ENCODE peak calls at places on chromosomes 2 and 18, in four cellular contexts. L is AG09309, D is sigmoid colon, P is mucosa of descending colon. T is an unnamed sample.

GRCh38 chr2:99169534-99169933 is 11.3 kb downstream of the MITD1 start:
- DNase-seq in L (no peak), D (no peak), P (no peak), T (no peak)

GRCh38 chr2:217650716-217651360 is 352.0 kb downstream of the TNS1 start:
- DNase-seq in P (no peak), L (peak; percentile 48), D (no peak), T (peak; percentile 11)

GRCh38 chr2:138716183-138716582 is 64.0 kb downstream of the NXPH2 start:
- DNase-seq in P (no peak), D (no peak), L (no peak), T (no peak)

GRCh38 chr2:159124441-159124911 is 156.0 kb downstream of the TANC1 start:
- DNase-seq in P (no peak), L (peak; percentile 82), D (no peak), T (peak; percentile 78)

GRCh38 chr2:203934006-203934632 is 2.4 kb upstream of the ICOS start:
- DNase-seq in P (no peak), L (no peak), D (no peak), T (no peak)

GRCh38 chr2:27736031-27736889 is 35.3 kb upstream of the MRPL33 start:
- DNase-seq in D (no peak), L (no peak), P (no peak), T (no peak)

GRCh38 chr18:6744816-6745455 is 15.4 kb downstream of the ARHGAP28 start:
- DNase-seq in P (no peak), D (no peak), L (no peak), T (no peak)

GRCh38 chr18:7516505-7517117 is 50.5 kb upstream of the PTPRM start:
- DNase-seq in D (no peak), P (no peak), L (no peak), T (no peak)

GRCh38 chr2:238928520-238929241 is 80.8 kb downstream of the TWIST2 start:
- DNase-seq in D (peak; percentile 72), P (no peak), L (no peak), T (no peak)

GRCh38 chr2:172102159-172102857 is 392 bp downstream of the DLX2 start:
- DNase-seq in D (peak; percentile 69), L (no peak), P (peak; percentile 50), T (no peak)

GRCh38 chr18:13254971-13255927 is 36.7 kb downstream of the LDLRAD4 start:
- DNase-seq in P (no peak), L (no peak), D (no peak), T (no peak)

GRCh38 chr2:207223051-207223450 is 57.3 kb upstream of the KLF7 start:
- DNase-seq in D (no peak), L (peak; percentile 23), P (no peak), T (peak; percentile 80)

GRCh38 chr18:45662468-45662867 is 47.2 kb downstream of the SLC14A2 start:
- DNase-seq in P (no peak), D (no peak), L (no peak), T (no peak)

GRCh38 chr2:37387143-37387835 is 42.9 kb downstream of the QPCT start:
- DNase-seq in P (no peak), D (no peak), L (peak; percentile 25), T (no peak)

GRCh38 chr2:44358498-44358897 is 2.8 kb downstream of the PREPL start:
- DNase-seq in P (peak; percentile 39), D (peak; percentile 65), L (no peak), T (peak; percentile 35)

GRCh38 chr2:201116115-201116958 is at the start of gene CFLAR:
- DNase-seq in D (peak; percentile 88), L (no peak), P (peak; percentile 85), T (peak; percentile 15)

GRCh38 chr18:68221116-68221724 is 493.7 kb downstream of the TMX3 start:
- DNase-seq in D (no peak), L (no peak), P (no peak), T (no peak)

GRCh38 chr18:35755369-35755768 is 173.8 kb downstream of the GALNT1 start:
- DNase-seq in D (no peak), L (no peak), P (no peak), T (no peak)

DNA sequence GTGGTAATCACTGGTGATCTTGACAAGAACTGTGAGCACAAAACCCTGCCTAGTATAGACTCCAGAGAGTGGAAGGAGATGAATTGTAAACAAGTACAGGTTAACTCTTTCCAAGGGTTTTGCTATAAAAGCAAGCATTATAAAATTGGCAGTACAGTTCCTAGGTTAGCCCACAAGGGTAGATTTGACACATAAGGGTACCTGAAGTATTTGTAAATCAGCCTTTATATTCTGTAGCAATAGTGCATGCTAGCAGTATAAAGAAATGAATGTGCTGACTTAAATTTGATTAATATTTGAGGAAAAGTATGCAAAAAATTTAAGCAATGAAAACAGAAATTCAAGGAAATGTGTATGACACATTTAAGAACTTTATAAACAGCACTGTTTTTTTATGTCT is 42.4 kb downstream of the SP3 start:
- DNase-seq in P (no peak), L (no peak), D (no peak), T (no peak)
- TF ChIP-seq CTCF in P (no peak), L (no peak), D (no peak), T (no peak)

GRCh38 chr18:49721981-49722380 is 91.4 kb downstream of the ACAA2 start:
- DNase-seq in L (no peak), D (no peak), P (no peak), T (no peak)
- H3K4me3 ChIP-seq in L (no peak overlapping the region), D (no peak overlapping the region), P (no peak overlapping the region), T (no peak overlapping the region)

DNA sequence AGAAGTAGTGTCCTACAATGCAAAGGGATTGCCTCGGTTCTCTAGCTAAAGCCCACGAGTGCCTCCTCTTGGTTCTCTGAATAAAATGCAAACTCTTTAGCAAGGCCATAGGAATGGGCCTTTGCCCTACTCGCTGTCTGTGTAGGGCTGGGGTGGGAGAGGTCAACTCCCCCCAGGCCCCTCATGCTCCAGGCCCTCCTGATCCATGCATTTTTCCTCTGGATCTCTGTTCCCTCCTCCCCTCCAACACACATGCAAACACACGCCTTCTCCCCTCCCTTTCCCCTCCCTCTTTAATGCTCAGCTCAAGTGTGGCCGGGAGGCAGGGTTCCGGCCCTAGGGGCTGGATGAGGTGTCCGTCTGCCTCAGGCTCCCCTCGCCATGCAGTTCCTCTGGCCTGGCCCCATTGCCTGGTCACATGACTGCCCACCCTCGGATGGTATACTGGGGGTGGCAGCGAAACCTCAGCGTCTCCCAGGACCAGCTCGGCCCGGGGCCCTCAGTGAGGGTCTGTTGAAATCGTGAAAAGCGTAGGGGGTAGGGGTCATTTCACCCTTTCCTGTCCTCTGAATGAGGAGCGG is 14.9 kb upstream of the KLF11 start:
- DNase-seq in L (no peak), D (peak; percentile 63), P (no peak), T (no peak)
- TF ChIP-seq CTCF in L (peak; percentile 12), D (no peak), P (no peak), T (no peak)

GRCh38 chr2:64803776-64804175 is 150.1 kb upstream of the SERTAD2 start:
- DNase-seq in L (no peak), P (no peak), D (no peak), T (no peak)
- H3K4me3 ChIP-seq in L (no peak overlapping the region), P (no peak overlapping the region), D (no peak overlapping the region), T (no peak overlapping the region)

GRCh38 chr2:57550912-57551311 is 495.7 kb upstream of the VRK2 start:
- DNase-seq in P (no peak), L (no peak), D (no peak), T (no peak)

GRCh38 chr2:57544626-57545025 is 502.0 kb upstream of the VRK2 start:
- DNase-seq in D (no peak), P (no peak), L (no peak), T (no peak)

GRCh38 chr2:57546478-57546877 is 500.1 kb upstream of the VRK2 start:
- DNase-seq in L (no peak), D (no peak), P (no peak), T (no peak)

GRCh38 chr2:57552885-57553284 is 493.7 kb upstream of the VRK2 start:
- DNase-seq in L (no peak), P (no peak), D (no peak), T (no peak)

GRCh38 chr2:57549642-57550102 is 496.9 kb upstream of the VRK2 start:
- DNase-seq in L (no peak), D (no peak), P (no peak), T (no peak)
- TF ChIP-seq CTCF in L (peak; percentile 23), D (no peak), P (no peak), T (peak; percentile 37)

DNA sequence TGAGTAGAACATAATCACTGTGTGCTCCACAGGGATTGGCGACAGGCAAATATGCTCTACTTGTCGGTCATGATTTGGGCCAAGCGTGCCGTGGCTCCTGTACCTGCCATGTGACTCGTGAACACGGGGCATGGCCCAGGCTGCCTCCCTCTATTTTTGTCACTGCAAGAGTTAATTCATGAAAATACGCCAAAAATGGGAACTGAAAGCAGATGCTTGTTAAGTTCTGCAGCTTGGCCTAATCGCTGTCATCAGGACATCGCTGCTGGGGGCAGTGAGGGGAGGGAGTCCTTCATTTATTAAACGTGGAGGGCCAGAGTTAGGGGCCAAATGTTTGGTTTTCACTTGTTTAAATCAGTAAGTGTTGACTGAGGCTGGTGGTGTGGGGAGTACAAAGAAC is 177.8 kb downstream of the BCL2 start:
- DNase-seq in P (no peak), D (no peak), L (no peak), T (no peak)
- H3K4me3 ChIP-seq in P (no peak overlapping the region), D (no peak overlapping the region), L (no peak overlapping the region), T (no peak overlapping the region)

GRCh38 chr18:34322365-34323289 is 97.9 kb upstream of the NOL4 start:
- DNase-seq in L (no peak), D (no peak), P (peak; percentile 70), T (peak; percentile 83)
- TF ChIP-seq CTCF in L (no peak), D (peak; percentile 44), P (no peak), T (peak; percentile 87)

GRCh38 chr18:51191139-51191717 is 6.3 kb downstream of the MEX3C start:
- DNase-seq in L (no peak), D (no peak), P (no peak), T (no peak)
- H3K4me3 ChIP-seq in L (no peak overlapping the region), D (no peak overlapping the region), P (no peak overlapping the region), T (no peak overlapping the region)

GRCh38 chr18:38963943-38964660 is 1398.5 kb upstream of the CELF4 start:
- DNase-seq in D (no peak), P (no peak), L (no peak), T (no peak)

GRCh38 chr18:38956068-38956467 is 1390.5 kb upstream of the CELF4 start:
- DNase-seq in D (no peak), L (no peak), P (no peak), T (no peak)

GRCh38 chr18:38966846-38967245 is 1401.2 kb upstream of the CELF4 start:
- DNase-seq in P (no peak), L (no peak), D (no peak), T (no peak)

DNA sequence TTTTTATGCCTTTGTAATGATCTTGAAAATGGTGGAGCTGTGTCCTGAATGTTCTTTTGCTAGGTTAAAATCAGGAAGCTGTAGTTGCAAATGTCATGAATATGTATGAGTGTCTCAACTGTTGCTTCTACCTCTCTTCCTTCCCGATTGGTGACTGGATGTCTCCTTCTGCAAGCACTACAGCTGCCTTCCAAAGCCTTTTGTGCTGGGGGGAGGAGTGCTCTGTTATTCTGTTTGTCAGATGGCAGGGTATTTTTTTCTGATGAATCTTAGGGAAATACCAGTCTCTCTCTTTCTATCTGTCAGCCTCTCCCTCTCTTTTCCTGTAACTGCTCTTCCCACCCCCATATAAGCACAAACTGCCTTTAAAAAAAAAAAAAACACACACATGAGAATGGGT is 1396.3 kb upstream of the CELF4 start:
- DNase-seq in D (no peak), L (no peak), P (no peak), T (no peak)
- TF ChIP-seq CTCF in D (no peak), L (no peak), P (no peak), T (no peak)